ENCODE peak calls at places on chromosomes 16 and 17, in eight cellular contexts. O is IMR-90, J is fibroblast of mammary gland, Q is breast epithelium, A is testis, P is tibial nerve, R is AG10803, W is colonic mucosa. V is an unnamed sample.

GRCh38 chr17:53633856-53634255 is 188.9 kb upstream of the KIF2B start:
- DNase-seq in Q (no peak), O (no peak), W (no peak), R (no peak), P (no peak), A (no peak), J (no peak), V (no peak)

GRCh38 chr16:53282328-53282727 is 151.9 kb upstream of the RBL2 start:
- DNase-seq in R (no peak), Q (no peak), O (no peak), P (no peak), W (no peak), J (no peak), A (peak), V (no peak)

GRCh38 chr16:25253322-25253721 is 4.3 kb downstream of the ZKSCAN2 start:
- DNase-seq in Q (no peak), J (no peak), O (no peak), W (no peak), R (no peak), A (no peak), P (no peak), V (no peak)

GRCh38 chr16:13186813-13187212 is 285.4 kb downstream of the SHISA9 start:
- DNase-seq in P (no peak), Q (no peak), R (no peak), J (peak), W (no peak), A (no peak), O (no peak), V (no peak)

GRCh38 chr16:88338111-88338510 is 44.6 kb upstream of the ZNF469 start:
- DNase-seq in O (no peak), Q (no peak), A (no peak), J (no peak), P (no peak), R (no peak), W (no peak), V (no peak)

GRCh38 chr17:71511266-71511995 is 609.4 kb upstream of the SOX9 start:
- DNase-seq in Q (no peak), P (no peak), O (no peak), W (no peak), A (no peak), J (no peak), R (no peak), V (no peak)

GRCh38 chr16:30964540-30965226 is 7.1 kb downstream of the SETD1A start:
- DNase-seq in P (no peak), Q (no peak), J (no peak), O (no peak), A (no peak), W (no peak), R (no peak), V (no peak)

GRCh38 chr16:57149391-57149790 is 36.4 kb downstream of the PSME3IP1 start:
- DNase-seq in A (no peak), O (no peak), R (no peak), P (no peak), W (no peak), J (no peak), Q (no peak), V (no peak)

GRCh38 chr16:81700071-81700779 is 78.9 kb upstream of the PLCG2 start:
- DNase-seq in A (no peak), P (no peak), O (peak), Q (no peak), W (no peak), J (no peak), R (no peak), V (no peak)

GRCh38 chr17:16980813-16981731 is 9.2 kb upstream of the TNFRSF13B start:
- DNase-seq in J (peak), R (peak), O (no peak), P (no peak), Q (no peak), W (peak), A (no peak), V (no peak)

GRCh38 chr17:1907818-1908698 is 78.3 kb downstream of the RPA1 start:
- DNase-seq in Q (no peak), A (peak), P (no peak), W (no peak), J (peak), R (peak), O (peak), V (peak)

DNA sequence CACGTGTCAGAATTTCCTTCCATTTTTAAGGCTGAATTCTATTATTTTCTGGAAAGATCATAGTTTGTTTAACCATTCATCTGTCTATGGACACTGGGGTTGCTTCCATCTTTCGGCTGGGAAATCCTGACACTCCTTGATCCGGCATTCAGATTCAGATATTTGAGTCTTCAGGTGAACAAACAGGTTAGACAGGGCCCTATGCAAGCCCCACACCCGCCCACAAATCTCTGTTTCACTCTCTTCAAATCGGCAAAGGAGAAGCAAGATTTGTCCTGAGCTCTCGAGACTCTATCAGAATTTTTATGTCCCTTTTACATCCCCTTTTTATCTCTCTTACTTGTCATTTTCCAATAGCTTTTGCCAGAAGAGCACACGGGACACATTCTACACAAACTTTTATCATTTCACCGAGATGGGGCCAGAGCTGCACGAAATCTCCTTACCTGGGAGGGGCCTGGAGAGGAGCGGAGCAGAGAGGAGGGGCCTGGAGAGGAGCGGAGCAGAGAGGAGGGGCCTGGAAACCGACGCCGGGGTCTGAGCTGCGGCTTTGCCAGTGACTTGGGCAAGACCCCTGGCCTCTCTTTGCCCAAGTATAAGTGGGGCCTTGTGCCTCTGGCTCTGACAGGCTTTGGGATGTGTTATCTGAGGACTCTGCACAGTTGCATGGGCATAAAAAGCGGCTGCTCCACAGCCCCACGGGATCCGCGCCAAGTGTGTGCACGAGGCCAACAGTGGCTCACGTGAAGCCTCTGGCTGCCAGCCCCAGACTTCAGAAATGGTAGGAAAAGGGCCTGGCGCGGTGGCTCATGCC is 54.3 kb upstream of the RBFOX3 start:
- DNase-seq in O (no peak), Q (peak), W (peak), P (peak), J (peak), R (peak), A (peak), V (no peak)
- H3K4me3 ChIP-seq in O (no peak), Q (peak), W (no peak), P (no peak), J (no peak), R (no peak), A (no peak), V (no peak)

GRCh38 chr17:81396722-81397313 is 1.6 kb downstream of the BAHCC1 start:
- DNase-seq in W (peak), Q (no peak), O (no peak), R (peak), J (peak), A (no peak), P (no peak), V (peak)

GRCh38 chr17:81394831-81395599 is at the start of gene BAHCC1:
- DNase-seq in Q (peak), A (peak), P (peak), R (peak), W (peak), J (peak), O (peak), V (peak)

GRCh38 chr17:81396278-81396721 is 1.0 kb downstream of the BAHCC1 start:
- DNase-seq in J (peak), R (peak), P (no peak), Q (no peak), W (no peak), A (no peak), O (no peak), V (no peak)

GRCh38 chr17:81394377-81394747 is 895 bp upstream of the BAHCC1 start:
- DNase-seq in J (no peak), P (no peak), A (no peak), Q (no peak), W (no peak), O (no peak), R (no peak), V (no peak)

DNA sequence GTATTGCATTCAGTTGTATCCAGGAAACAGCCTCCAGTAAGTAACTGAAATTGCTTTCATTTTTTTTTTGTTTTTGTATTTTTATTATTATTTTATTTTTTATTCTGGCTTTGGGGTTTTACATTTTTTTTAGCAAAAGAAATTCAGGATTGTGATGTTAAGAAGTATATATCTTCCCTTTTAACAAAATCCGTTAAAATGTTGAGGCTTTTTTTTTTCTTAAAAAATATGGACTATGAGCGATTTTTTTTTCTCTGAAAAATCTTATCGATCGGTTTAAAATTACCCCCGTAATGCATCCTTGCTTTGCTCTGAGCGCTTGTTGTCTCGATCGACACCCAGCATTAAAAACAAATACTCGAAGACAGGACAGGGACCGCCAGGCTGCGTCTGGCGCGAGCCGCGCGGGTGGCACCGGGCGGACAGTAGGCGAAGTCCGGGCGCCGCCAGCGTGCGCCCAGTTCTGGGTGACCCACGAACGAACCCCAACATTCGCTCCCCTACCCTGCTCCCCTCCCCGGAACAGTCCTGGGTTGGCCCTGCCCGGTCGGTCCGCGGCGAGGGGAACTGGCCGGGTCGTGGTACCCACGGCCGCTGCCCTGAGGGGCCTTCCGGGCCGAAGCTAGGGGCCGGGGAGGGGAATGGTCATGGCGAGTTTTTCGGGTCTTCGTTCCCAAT is 482 bp downstream of the BAHCC1 start:
- DNase-seq in J (no peak), P (no peak), Q (no peak), O (no peak), R (no peak), A (no peak), W (no peak), V (no peak)
- TF ChIP-seq CTCF in J (no peak), P (no peak), Q (no peak), O (no peak), R (no peak), A (no peak), W (no peak), V (no peak)

GRCh38 chr17:78725448-78726021 is 56.5 kb downstream of the CYTH1 start:
- DNase-seq in A (no peak), Q (no peak), O (no peak), P (no peak), J (no peak), W (no peak), R (no peak), V (no peak)

GRCh38 chr17:78724999-78725398 is 57.1 kb downstream of the CYTH1 start:
- DNase-seq in P (no peak), J (no peak), W (no peak), A (no peak), Q (no peak), R (no peak), O (no peak), V (no peak)

GRCh38 chr17:78724544-78724943 is 57.5 kb downstream of the CYTH1 start:
- DNase-seq in R (no peak), J (no peak), O (no peak), W (no peak), Q (peak), A (no peak), P (no peak), V (no peak)

GRCh38 chr17:78723001-78723796 is 58.9 kb downstream of the CYTH1 start:
- DNase-seq in R (no peak), A (peak), Q (no peak), J (no peak), W (no peak), P (no peak), O (peak), V (no peak)

GRCh38 chr17:78723957-78724356 is 58.1 kb downstream of the CYTH1 start:
- DNase-seq in J (no peak), Q (no peak), A (no peak), O (no peak), P (no peak), R (no peak), W (no peak), V (no peak)
- H3K4me3 ChIP-seq in J (no peak), Q (peak), A (no peak), O (no peak), P (no peak), R (no peak), W (no peak), V (no peak)

GRCh38 chr17:44219126-44219635 is 294 bp downstream of the UBTF start:
- DNase-seq in A (peak), J (peak), O (peak), W (peak), P (peak), R (peak), Q (peak), V (peak)
- TF ChIP-seq CTCF in A (peak), J (no peak), O (peak), W (peak), P (peak), R (peak), Q (peak), V (peak)

GRCh38 chr17:65865715-65866425 is 304.4 kb upstream of the AXIN2 start:
- DNase-seq in R (no peak), J (no peak), W (no peak), O (no peak), Q (no peak), A (no peak), P (no peak), V (no peak)
- H3K4me3 ChIP-seq in R (no peak), J (no peak), W (no peak), O (no peak), Q (no peak), A (no peak), P (no peak), V (no peak)

DNA sequence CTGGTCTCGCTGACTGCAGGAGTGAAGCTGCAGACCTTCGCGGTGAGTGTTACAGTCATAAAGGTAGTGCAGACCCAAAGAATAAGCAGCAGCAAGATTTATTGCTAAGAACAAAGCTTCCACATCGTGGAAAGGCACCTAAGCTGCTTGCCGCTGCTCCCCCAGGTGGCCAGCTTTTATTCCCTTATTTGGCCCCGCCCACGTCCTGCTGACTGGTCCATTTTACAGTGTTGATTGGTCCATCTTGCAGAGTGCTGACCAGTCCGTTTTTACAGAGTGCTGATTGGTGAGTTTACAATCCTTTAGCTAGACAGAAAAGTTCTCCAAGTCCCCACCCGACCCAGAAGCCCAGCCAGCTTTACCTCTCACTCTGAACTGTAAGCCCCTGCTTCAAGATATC is 227.8 kb downstream of the ABCC12 start:
- DNase-seq in W (no peak), J (peak), A (peak), R (no peak), Q (no peak), P (no peak), O (no peak), V (no peak)
- TF ChIP-seq CTCF in W (no peak), J (no peak), A (no peak), R (no peak), Q (no peak), P (no peak), O (no peak), V (no peak)

GRCh38 chr16:1492923-1493745 is at the start of gene TELO2:
- DNase-seq in O (peak), W (peak), Q (peak), R (peak), P (peak), A (peak), J (peak), V (peak)

GRCh38 chr16:1494129-1494640 is 1.0 kb downstream of the TELO2 start:
- DNase-seq in J (peak), W (peak), Q (no peak), A (peak), R (peak), O (peak), P (no peak), V (peak)

GRCh38 chr16:1495281-1496262 is 2.4 kb downstream of the TELO2 start:
- DNase-seq in W (no peak), R (no peak), J (no peak), Q (no peak), O (no peak), P (no peak), A (no peak), V (no peak)

GRCh38 chr16:1493746-1494094 is 560 bp downstream of the TELO2 start:
- DNase-seq in A (no peak), W (no peak), P (no peak), R (no peak), O (no peak), J (no peak), Q (no peak), V (no peak)

GRCh38 chr16:1494711-1495110 is 1.6 kb downstream of the TELO2 start:
- DNase-seq in P (no peak), J (peak), R (peak), O (peak), W (no peak), Q (no peak), A (no peak), V (no peak)
- H3K4me3 ChIP-seq in P (no peak), J (peak), R (peak), O (no peak), W (no peak), Q (peak), A (no peak), V (peak)

GRCh38 chr16:72753883-72754282 is 294.0 kb downstream of the ZFHX3 start:
- DNase-seq in W (no peak), Q (no peak), A (no peak), O (no peak), J (no peak), R (no peak), P (no peak), V (no peak)
- TF ChIP-seq CTCF in W (no peak), Q (no peak), A (no peak), O (no peak), J (no peak), R (no peak), P (no peak), V (no peak)

GRCh38 chr17:55237826-55238196 is 26.9 kb upstream of the HLF start:
- DNase-seq in O (no peak), Q (no peak), R (no peak), J (no peak), P (no peak), W (no peak), A (no peak), V (no peak)

GRCh38 chr17:55237268-55237667 is 27.5 kb upstream of the HLF start:
- DNase-seq in J (peak), W (no peak), A (no peak), R (peak), Q (no peak), P (no peak), O (no peak), V (peak)

GRCh38 chr17:55238197-55238930 is 26.4 kb upstream of the HLF start:
- DNase-seq in P (peak), Q (peak), O (peak), J (peak), A (peak), R (peak), W (peak), V (peak)

GRCh38 chr17:55241097-55241496 is 23.7 kb upstream of the HLF start:
- DNase-seq in O (no peak), Q (no peak), W (no peak), R (no peak), P (no peak), J (no peak), A (no peak), V (no peak)

DNA sequence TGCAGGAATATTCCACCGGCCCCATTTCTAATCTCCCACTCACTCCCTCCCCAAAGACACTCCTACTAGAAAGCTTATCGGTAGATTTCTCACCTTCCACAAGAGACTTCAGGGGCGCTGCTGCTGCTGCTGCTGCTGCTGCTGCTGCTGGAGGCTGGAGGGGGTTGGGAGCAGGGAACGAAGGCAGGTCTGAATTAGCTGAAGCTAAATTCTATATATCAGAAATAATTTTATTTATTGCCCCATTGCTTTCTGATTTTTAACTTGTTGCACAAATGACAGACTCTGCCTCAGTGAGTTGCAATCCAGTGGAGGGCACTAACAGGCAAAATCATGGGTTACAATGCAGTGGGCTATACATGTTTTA is 25.8 kb upstream of the HLF start:
- DNase-seq in J (no peak), P (no peak), Q (no peak), R (no peak), W (peak), O (no peak), A (peak), V (peak)
- H3K4me3 ChIP-seq in J (peak), P (peak), Q (peak), R (peak), W (peak), O (peak), A (peak), V (peak)